ENCODE peak calls at places on chromosomes 16 and 17, in five cellular contexts. V is mammary epithelial cell, D is upper lobe of right lung, E is HepG2, C is IMR-90. I is an unnamed sample.

GRCh38 chr17:74274060-74274702 is at the start of gene DNAI2:
- DNase-seq in V (no peak), D (no peak), E (no peak), C (no peak), I (no peak)

GRCh38 chr17:82145550-82146165 is 47.6 kb upstream of the FASN start:
- DNase-seq in V (no peak), D (no peak), E (no peak), C (no peak), I (no peak)

GRCh38 chr17:65370669-65371126 is 190.8 kb downstream of the AXIN2 start:
- DNase-seq in V (no peak), D (no peak), E (peak), C (no peak), I (no peak)

GRCh38 chr16:6279261-6279660 is 1053.4 kb upstream of the RBFOX1 start:
- DNase-seq in V (no peak), D (no peak), E (no peak), C (no peak), I (no peak)

GRCh38 chr16:85227924-85228462 is 115.7 kb upstream of the CIBAR2 start:
- DNase-seq in V (no peak), D (no peak), E (no peak), C (peak), I (no peak)

GRCh38 chr16:3369073-3369472 is 13.4 kb downstream of the OR2C1 start:
- DNase-seq in V (no peak), D (no peak), E (no peak), C (no peak), I (no peak)

GRCh38 chr17:43578699-43579569 is 32.8 kb upstream of the ETV4 start:
- DNase-seq in V (peak), D (no peak), E (peak), C (peak), I (peak)

GRCh38 chr16:51154271-51155171 is 3.5 kb upstream of the SALL1 start:
- DNase-seq in V (no peak), D (no peak), E (no peak), C (no peak), I (no peak)

GRCh38 chr17:59754547-59754946 is 47.1 kb downstream of the VMP1 start:
- DNase-seq in V (peak), D (no peak), E (peak), C (peak), I (no peak)

GRCh38 chr16:17629936-17630335 is 159.2 kb upstream of the XYLT1 start:
- DNase-seq in V (no peak), D (no peak), E (no peak), C (no peak), I (no peak)

GRCh38 chr16:17635183-17635582 is 164.4 kb upstream of the XYLT1 start:
- DNase-seq in V (no peak), D (no peak), E (no peak), C (no peak), I (no peak)

GRCh38 chr16:17638134-17638533 is 167.4 kb upstream of the XYLT1 start:
- DNase-seq in V (no peak), D (no peak), E (no peak), C (no peak), I (no peak)

GRCh38 chr16:17633146-17633966 is 162.6 kb upstream of the XYLT1 start:
- DNase-seq in V (peak), D (no peak), E (no peak), C (no peak), I (no peak)
- H3K4me3 ChIP-seq in V (peak), D (no peak), E (no peak), C (no peak), I (no peak)

DNA sequence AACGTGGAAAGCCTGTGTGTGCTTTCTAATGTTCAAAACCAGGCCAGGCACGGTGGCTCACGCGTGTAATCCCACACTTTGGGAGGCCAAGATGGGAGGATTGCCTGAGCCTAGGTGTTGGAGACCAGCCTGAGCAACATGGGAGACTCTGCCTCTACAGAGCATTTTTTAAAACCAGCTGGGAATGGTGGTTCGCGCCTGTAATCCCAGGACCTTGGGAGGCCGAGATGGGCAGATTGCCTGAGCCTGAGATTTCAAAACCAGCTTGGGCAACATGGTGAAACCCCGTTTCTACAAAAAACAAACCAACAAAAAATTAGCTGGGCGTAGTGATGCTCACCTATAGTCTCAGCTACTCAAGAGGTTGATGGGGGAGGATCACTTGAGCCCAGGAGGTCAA is 26.4 kb downstream of the RNF213 start:
- DNase-seq in V (no peak), D (no peak), E (no peak), C (no peak), I (no peak)
- H3K27ac ChIP-seq in V (no peak), D (no peak), E (no peak), C (no peak), I (no peak)

GRCh38 chr17:8294361-8294760 is 839 bp downstream of the SLC25A35 start:
- DNase-seq in V (no peak), D (no peak), E (no peak), C (no peak), I (no peak)
- H3K4me3 ChIP-seq in V (no peak), D (peak), E (peak), C (no peak), I (peak)

GRCh38 chr16:56262879-56263245 is 71.6 kb downstream of the GNAO1 start:
- DNase-seq in V (no peak), D (no peak), E (no peak), C (no peak), I (no peak)
- H3K27ac ChIP-seq in V (no peak), D (peak), E (no peak), C (no peak), I (no peak)

DNA sequence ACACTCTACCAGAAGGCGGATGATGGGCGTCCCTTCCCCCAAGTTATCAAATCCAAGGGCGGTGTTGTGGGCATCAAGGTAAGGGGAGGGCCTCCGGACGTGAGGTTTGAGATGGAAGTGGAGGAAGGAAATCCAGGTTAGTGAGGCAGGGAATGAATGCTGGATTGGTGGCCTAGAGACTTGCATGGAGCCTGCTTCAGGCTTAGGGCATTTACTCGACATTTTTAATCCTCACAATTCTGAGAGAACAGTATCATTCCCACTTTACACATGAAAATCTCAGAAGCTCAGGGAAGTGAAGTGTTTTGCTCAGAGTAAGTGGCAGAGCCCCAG is 2.0 kb downstream of the ALDOA start:
- DNase-seq in V (no peak), D (no peak), E (no peak), C (no peak), I (no peak)
- H3K4me3 ChIP-seq in V (peak), D (peak), E (peak), C (peak), I (peak)

GRCh38 chr16:2040450-2041105 is 7.1 kb downstream of the NTHL1 start:
- DNase-seq in V (no peak), D (no peak), E (no peak), C (no peak), I (no peak)

GRCh38 chr16:2042666-2043295 is 4.9 kb downstream of the NTHL1 start:
- DNase-seq in V (no peak), D (no peak), E (no peak), C (no peak), I (no peak)

GRCh38 chr16:2043980-2044451 is 3.6 kb downstream of the NTHL1 start:
- DNase-seq in V (no peak), D (peak), E (no peak), C (no peak), I (no peak)

GRCh38 chr16:2043296-2043979 is 4.2 kb downstream of the NTHL1 start:
- DNase-seq in V (peak), D (peak), E (no peak), C (no peak), I (no peak)

DNA sequence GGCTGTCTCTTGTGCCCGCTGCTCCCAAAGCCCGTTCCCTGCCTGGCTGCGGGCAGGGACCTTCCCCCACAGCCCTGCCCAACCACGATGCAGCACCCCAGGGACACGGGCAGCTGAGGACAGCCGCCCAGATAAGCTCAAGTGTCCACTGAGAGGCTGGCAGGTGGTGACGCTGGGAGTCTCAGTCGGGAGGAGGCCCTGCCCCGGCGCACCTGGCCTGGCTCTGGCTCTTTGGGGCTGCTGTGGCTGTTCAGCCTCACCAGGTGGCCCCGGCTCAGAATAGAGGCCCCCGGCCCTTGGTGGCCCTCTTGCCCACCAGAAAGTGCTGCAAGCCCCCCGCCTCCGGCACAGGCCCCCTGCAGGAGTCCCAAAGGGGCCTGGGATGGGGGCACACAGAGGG is 5.5 kb downstream of the NTHL1 start:
- DNase-seq in V (no peak), D (peak), E (no peak), C (no peak), I (no peak)
- H3K27ac ChIP-seq in V (no peak), D (peak), E (no peak), C (no peak), I (no peak)

GRCh38 chr17:76399175-76400172 is 15.1 kb downstream of the SPHK1 start:
- DNase-seq in V (no peak), D (no peak), E (no peak), C (no peak), I (no peak)
- H3K4me3 ChIP-seq in V (no peak), D (no peak), E (no peak), C (no peak), I (no peak)

DNA sequence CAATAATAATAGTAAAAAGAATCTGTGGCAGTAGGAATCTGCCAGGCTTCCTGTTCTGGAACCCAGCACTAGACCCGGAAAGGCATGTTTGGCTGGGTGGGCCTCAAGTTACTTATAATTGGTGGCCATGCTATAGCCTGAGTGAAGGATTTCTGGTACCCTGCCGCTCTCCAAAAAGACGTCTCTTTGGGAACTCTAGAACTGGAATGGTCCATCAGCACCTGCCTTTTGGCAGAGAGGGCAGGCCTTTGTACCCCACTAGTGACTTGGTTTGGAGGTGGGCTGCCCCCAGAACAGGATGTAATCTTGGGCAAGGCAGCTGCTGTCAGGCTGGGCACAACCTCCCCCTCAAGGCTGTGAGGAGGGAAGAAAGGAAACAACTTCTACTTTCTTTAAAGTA is 29.3 kb upstream of the ST6GALNAC1 start:
- DNase-seq in V (no peak), D (no peak), E (no peak), C (no peak), I (no peak)
- H3K27ac ChIP-seq in V (no peak), D (no peak), E (peak), C (no peak), I (no peak)

GRCh38 chr17:79919862-79920720 is 80.9 kb upstream of the CBX4 start:
- DNase-seq in V (no peak), D (no peak), E (no peak), C (no peak), I (no peak)

GRCh38 chr17:79916991-79917901 is 78.0 kb upstream of the CBX4 start:
- DNase-seq in V (no peak), D (no peak), E (no peak), C (no peak), I (no peak)

GRCh38 chr17:79919164-79919585 is 79.9 kb upstream of the CBX4 start:
- DNase-seq in V (peak), D (peak), E (no peak), C (no peak), I (no peak)

GRCh38 chr17:79917902-79918484 is 78.8 kb upstream of the CBX4 start:
- DNase-seq in V (no peak), D (no peak), E (no peak), C (no peak), I (no peak)

DNA sequence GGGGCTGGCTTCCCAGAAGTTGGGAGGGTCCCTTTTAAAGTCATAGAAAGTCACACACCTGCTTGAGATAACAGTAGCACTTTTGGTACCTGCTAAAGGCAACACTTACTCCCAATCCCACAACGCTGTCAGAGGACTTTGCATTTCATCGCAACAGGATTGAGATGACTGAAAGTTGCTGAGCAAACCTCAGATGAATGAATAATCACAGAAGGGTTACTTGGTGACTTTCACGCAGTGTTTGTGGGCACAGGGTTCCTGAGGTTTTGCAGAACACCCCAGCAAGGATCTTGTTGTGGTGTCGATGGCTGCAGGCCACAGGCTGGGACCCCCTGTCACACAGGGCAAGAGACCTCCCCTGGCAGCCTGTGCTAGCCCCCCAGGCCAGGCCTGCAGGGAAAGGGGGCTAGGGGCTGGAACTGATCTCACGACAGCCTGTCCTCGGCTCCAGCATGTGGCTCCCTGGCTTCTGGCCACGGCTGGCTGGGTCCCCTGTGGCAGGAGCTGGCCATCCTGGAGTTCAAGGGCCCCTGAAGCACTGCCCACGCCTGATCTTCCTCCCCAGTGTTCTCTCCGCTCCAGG is 79.4 kb upstream of the CBX4 start:
- DNase-seq in V (no peak), D (no peak), E (no peak), C (no peak), I (no peak)
- H3K4me3 ChIP-seq in V (no peak), D (no peak), E (peak), C (no peak), I (no peak)

DNA sequence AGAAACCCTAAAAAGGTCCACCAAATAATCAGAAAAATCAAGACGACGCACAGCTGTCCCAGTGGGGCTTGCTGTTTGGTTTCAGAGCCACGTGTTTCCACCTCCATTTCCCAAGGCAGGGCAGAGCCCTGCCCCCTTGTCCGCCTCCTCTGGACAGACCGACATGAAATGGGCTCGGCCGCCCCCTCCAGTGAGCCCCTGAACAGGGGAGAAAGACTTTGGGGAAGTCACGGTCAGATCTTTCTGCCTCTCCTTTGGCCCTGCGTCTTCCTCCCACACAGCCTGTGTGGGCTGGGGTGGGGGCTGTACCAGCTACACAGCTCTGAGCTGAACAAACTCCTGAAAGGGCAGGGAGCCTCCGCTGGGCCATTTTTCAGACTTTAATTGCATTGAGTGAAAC is 230.8 kb downstream of the ENGASE start:
- DNase-seq in V (no peak), D (no peak), E (no peak), C (no peak), I (peak)
- H3K27ac ChIP-seq in V (no peak), D (no peak), E (no peak), C (no peak), I (peak)

I was measured in OCI-LY7.